ENCODE peak calls at places on chromosomes 13 and 19, in ten cellular contexts. M, B, C, E, L, H, U, Z, Y and G are unnamed samples. For H3K9me3, the result is how much of the 10 kb centered on the place peaks cover.

GRCh38 chr13:95137096-95137495 is 164.2 kb downstream of the ABCC4 start:
- DNase-seq in M (no peak), B (no peak), C (no peak), E (no peak), L (no peak), H (no peak), U (no peak), Z (no peak), Y (no peak), G (no peak)

GRCh38 chr19:10317857-10318462 is 2.1 kb upstream of the FDX2 start:
- DNase-seq in M (no peak), B (no peak), C (no peak), E (no peak), L (no peak), H (no peak), U (no peak), Z (no peak), Y (no peak), G (no peak)

GRCh38 chr19:53007200-53008054 is 6.3 kb upstream of the ERVV-1 start:
- DNase-seq in M (no peak), B (no peak), C (no peak), E (no peak), L (no peak), H (peak), U (no peak), Z (no peak), Y (no peak), G (no peak)

GRCh38 chr13:92260363-92260762 is 861.9 kb downstream of the GPC5 start:
- DNase-seq in M (no peak), B (no peak), C (no peak), E (no peak), L (no peak), H (no peak), U (no peak), Z (no peak), Y (peak), G (no peak)

GRCh38 chr19:1590641-1591397 is 1.8 kb downstream of the MBD3 start:
- DNase-seq in M (no peak), B (no peak), C (no peak), E (no peak), L (no peak), H (peak), U (no peak), Z (no peak), Y (no peak), G (no peak)

GRCh38 chr19:10074153-10074552 is 12.0 kb upstream of the SHFL start:
- DNase-seq in M (peak), B (no peak), C (no peak), E (no peak), L (no peak), H (peak), U (no peak), Z (peak), Y (no peak), G (no peak)

GRCh38 chr13:66657165-66657895 is 572.8 kb downstream of the PCDH9 start:
- DNase-seq in M (no peak), B (peak), C (peak), E (no peak), L (peak), H (no peak), U (peak), Z (no peak), Y (peak), G (peak)

GRCh38 chr13:72889496-72889895 is 107.6 kb downstream of the PIBF1 start:
- DNase-seq in M (no peak), B (no peak), C (no peak), E (no peak), L (no peak), H (no peak), U (no peak), Z (no peak), Y (no peak), G (no peak)

GRCh38 chr13:44800626-44801025 is 188.6 kb downstream of the NUFIP1 start:
- DNase-seq in M (no peak), B (no peak), C (no peak), E (no peak), L (no peak), H (no peak), U (no peak), Z (no peak), Y (no peak), G (no peak)

GRCh38 chr13:39777527-39778061 is 122.1 kb downstream of the COG6 start:
- DNase-seq in M (no peak), B (no peak), C (no peak), E (no peak), L (no peak), H (peak), U (peak), Z (no peak), Y (no peak), G (no peak)

GRCh38 chr19:38033658-38034150 is 126.7 kb downstream of the SIPA1L3 start:
- DNase-seq in M (no peak), B (no peak), C (no peak), E (no peak), L (no peak), H (peak), U (no peak), Z (no peak), Y (no peak), G (peak)

GRCh38 chr13:67515895-67516294 is 285.8 kb upstream of the PCDH9 start:
- DNase-seq in M (no peak), B (no peak), C (no peak), E (no peak), L (no peak), H (no peak), U (peak), Z (no peak), Y (no peak), G (no peak)

GRCh38 chr13:80798576-80799133 is 457.7 kb upstream of the SPRY2 start:
- DNase-seq in M (no peak), B (no peak), C (no peak), E (no peak), L (no peak), H (no peak), U (no peak), Z (no peak), Y (no peak), G (no peak)

GRCh38 chr19:42069619-42070293 is at the start of gene GRIK5:
- DNase-seq in M (no peak), B (no peak), C (no peak), E (no peak), L (no peak), H (no peak), U (no peak), Z (no peak), Y (no peak), G (peak)

GRCh38 chr13:39879286-39880035 is 224.0 kb downstream of the COG6 start:
- DNase-seq in M (no peak), B (no peak), C (no peak), E (no peak), L (no peak), H (no peak), U (no peak), Z (no peak), Y (no peak), G (no peak)

GRCh38 chr19:29858000-29858596 is 46.3 kb downstream of the CCNE1 start:
- DNase-seq in M (peak), B (peak), C (no peak), E (peak), L (no peak), H (peak), U (no peak), Z (peak), Y (no peak), G (no peak)

GRCh38 chr13:19070398-19070735 is 111.3 kb downstream of the TUBA3C start:
- DNase-seq in M (no peak), B (no peak), C (no peak), E (no peak), L (no peak), H (no peak), U (no peak), Z (no peak), Y (no peak), G (no peak)

GRCh38 chr13:19074519-19074918 is 107.1 kb downstream of the TUBA3C start:
- DNase-seq in M (no peak), B (no peak), C (no peak), E (no peak), L (no peak), H (no peak), U (no peak), Z (no peak), Y (no peak), G (no peak)

GRCh38 chr13:19069684-19070397 is 111.8 kb downstream of the TUBA3C start:
- DNase-seq in M (no peak), B (peak), C (no peak), E (no peak), L (no peak), H (no peak), U (no peak), Z (no peak), Y (no peak), G (no peak)

GRCh38 chr13:19072543-19072942 is 109.1 kb downstream of the TUBA3C start:
- DNase-seq in M (no peak), B (no peak), C (no peak), E (no peak), L (no peak), H (no peak), U (no peak), Z (no peak), Y (no peak), G (no peak)

DNA sequence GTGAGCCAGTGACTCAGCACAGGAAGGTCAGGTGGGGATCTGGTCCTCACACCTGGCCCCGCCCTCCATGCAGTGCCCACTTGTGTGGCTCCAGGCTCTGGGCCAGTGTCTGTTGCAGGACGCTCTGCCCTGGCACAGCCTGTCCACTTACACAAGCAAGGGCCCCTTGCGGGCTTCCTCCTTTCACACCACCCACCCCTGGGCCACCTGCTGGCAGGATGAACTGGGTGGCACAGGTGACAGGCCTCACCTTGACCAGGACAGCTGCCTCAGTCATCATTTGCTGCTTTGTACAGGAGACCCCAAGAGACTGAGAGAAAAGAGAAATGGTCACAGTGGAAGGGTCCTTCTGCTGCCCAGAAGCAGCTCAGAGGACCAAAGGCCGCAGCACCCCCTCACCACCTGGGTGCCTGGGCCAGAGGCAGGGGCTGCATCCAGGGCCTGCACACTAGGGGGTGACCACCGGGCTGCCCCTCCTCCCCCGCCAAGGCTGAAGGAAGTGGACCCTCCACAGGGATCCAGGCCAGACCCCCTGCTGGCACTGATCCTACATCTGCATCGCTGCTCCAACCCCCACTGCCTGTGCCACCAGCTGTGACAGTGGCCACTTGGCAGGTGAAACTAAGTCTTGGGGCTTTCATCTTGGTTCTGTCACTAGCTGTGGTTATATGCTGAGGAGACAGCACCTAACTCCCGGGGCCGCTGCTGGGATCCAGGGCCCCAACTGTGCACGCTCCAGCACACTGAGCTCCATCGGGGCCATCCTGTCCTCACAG is 110.3 kb downstream of the TUBA3C start:
- DNase-seq in M (no peak), B (no peak), C (no peak), E (no peak), L (no peak), H (no peak), U (no peak), Z (no peak), Y (no peak), G (no peak)
- H3K9me3 ChIP-seq in M (under half), B (under half), C (under half), E (under half), L (under half), H (under half), U (half or more), Z (under half), Y (under half), G (under half)

GRCh38 chr13:112116187-112116950 is 49.4 kb downstream of the SOX1 start:
- DNase-seq in M (no peak), B (no peak), C (no peak), E (no peak), L (no peak), H (no peak), U (no peak), Z (no peak), Y (no peak), G (no peak)
- H3K9me3 ChIP-seq in M (under half), B (under half), C (under half), E (under half), L (under half), H (under half), U (half or more), Z (under half), Y (under half), G (under half)

DNA sequence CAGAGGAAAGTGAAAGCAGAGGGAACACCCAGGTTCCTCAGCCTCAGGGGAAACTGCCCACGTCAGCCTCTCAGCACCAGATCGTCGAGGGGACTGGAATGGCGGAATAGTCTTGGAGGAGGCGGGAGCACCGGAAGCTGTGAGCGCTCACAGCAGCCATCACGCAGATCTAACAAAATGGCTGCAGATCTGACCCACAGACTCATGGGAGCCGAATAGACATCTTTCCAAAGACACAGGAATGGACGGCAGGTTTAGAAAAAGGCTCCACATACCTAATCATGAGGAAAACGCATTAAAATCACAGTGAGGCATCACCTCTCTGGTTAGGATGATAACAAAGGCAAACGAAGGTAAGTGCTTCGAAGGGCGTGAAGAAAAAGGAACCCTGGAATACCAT is 11.8 kb upstream of the LILRA2 start:
- DNase-seq in M (no peak), B (no peak), C (no peak), E (no peak), L (no peak), H (no peak), U (no peak), Z (no peak), Y (peak), G (no peak)
- H3K9me3 ChIP-seq in M (under half), B (under half), C (under half), E (under half), L (under half), H (under half), U (under half), Z (under half), Y (under half), G (under half)

DNA sequence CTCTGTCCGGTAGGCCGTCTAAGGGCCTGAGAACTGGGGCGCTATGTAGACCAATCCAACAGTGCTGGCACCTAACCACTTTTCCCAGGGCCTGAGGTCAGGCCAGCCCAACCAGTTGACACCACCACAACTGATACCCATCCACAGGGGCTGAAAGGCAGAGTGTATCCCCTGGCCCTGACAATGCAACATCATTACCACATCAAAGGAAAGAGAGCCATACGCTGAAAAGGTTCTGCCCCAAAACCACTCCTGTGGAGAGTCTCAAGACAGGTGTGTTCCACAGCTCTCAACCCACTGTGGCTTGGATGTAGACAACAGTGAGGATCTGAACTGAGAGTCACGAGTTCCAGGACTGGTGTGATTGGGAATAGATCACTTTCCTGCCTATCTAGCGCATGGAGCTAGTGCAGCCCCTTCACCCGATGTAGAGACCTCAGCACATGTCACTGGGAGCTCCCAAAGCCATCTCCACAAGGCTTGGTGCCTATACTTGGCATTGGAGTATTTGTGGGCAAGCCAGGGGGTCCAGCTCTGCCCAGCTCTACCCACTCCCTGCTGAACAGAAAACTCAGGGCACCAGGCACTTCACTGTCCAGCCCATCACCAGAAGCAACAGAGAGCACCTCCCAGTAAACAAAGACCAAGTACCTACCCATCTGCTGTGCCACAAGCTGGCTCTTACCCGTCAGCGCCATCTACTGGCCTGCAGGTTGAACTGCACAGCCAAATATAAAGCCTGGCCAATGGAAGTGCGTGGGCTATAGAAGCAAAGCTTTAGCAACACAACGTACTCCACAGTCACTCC is 579.5 kb downstream of the UQCRFS1 start:
- DNase-seq in M (peak), B (peak), C (no peak), E (peak), L (no peak), H (peak), U (no peak), Z (peak), Y (peak), G (no peak)
- H3K9me3 ChIP-seq in M (under half), B (under half), C (under half), E (under half), L (under half), H (under half), U (under half), Z (under half), Y (under half), G (under half)